ENCODE peak calls at places on chromosomes 5 and 9, in nine cellular contexts. One of them, this sample, is unnamed.

GRCh38 chr5:75678155-75678554 is 39.1 kb downstream of the POC5 start:
- DNase-seq in HuH-7.5: no peak
- DNase-seq in stromal cell of bone marrow: no peak
- DNase-seq in stimulated activated CD8-positive, alpha-beta memory T cell treated with anti-CD3 and anti-CD28 coated beads, Interleukin-2, amount 100 ng/mL, for 48 hours: no peak
- DNase-seq in ELR: no peak
- DNase-seq in DMS153: no peak
- DNase-seq in H4: no peak
- DNase-seq in HEK293T: no peak
- DNase-seq in stimulated activated CD4-positive, alpha-beta T cell treated with anti-CD3 and anti-CD28 coated beads, Interleukin-2, amount 100 ng/mL, for 48 hours: no peak
- DNase-seq in this sample: no peak

GRCh38 chr9:22141906-22142305 is 132.8 kb upstream of the CDKN2B start:
- DNase-seq in stimulated activated CD4-positive, alpha-beta T cell treated with anti-CD3 and anti-CD28 coated beads, Interleukin-2, amount 100 ng/mL, for 48 hours: no peak
- DNase-seq in HuH-7.5: peak; percentile 13
- DNase-seq in HEK293T: peak; percentile 31
- DNase-seq in stromal cell of bone marrow: peak; percentile 49
- DNase-seq in H4: no peak
- DNase-seq in stimulated activated CD8-positive, alpha-beta memory T cell treated with anti-CD3 and anti-CD28 coated beads, Interleukin-2, amount 100 ng/mL, for 48 hours: no peak
- DNase-seq in ELR: no peak
- DNase-seq in DMS153: no peak
- DNase-seq in this sample: no peak

GRCh38 chr5:157184117-157184516 is 3.5 kb downstream of the ITK start:
- DNase-seq in HEK293T: no peak
- DNase-seq in ELR: no peak
- DNase-seq in stimulated activated CD4-positive, alpha-beta T cell treated with anti-CD3 and anti-CD28 coated beads, Interleukin-2, amount 100 ng/mL, for 48 hours: no peak
- DNase-seq in stromal cell of bone marrow: no peak
- DNase-seq in DMS153: no peak
- DNase-seq in HuH-7.5: no peak
- DNase-seq in H4: no peak
- DNase-seq in stimulated activated CD8-positive, alpha-beta memory T cell treated with anti-CD3 and anti-CD28 coated beads, Interleukin-2, amount 100 ng/mL, for 48 hours: no peak
- DNase-seq in this sample: no peak

GRCh38 chr5:39947657-39948056 is 522.9 kb upstream of the DAB2 start:
- DNase-seq in stromal cell of bone marrow: peak; percentile 90
- DNase-seq in ELR: peak; percentile 17
- DNase-seq in HEK293T: no peak
- DNase-seq in DMS153: no peak
- DNase-seq in H4: peak; percentile 29
- DNase-seq in stimulated activated CD8-positive, alpha-beta memory T cell treated with anti-CD3 and anti-CD28 coated beads, Interleukin-2, amount 100 ng/mL, for 48 hours: no peak
- DNase-seq in HuH-7.5: no peak
- DNase-seq in stimulated activated CD4-positive, alpha-beta T cell treated with anti-CD3 and anti-CD28 coated beads, Interleukin-2, amount 100 ng/mL, for 48 hours: no peak
- DNase-seq in this sample: no peak

GRCh38 chr5:57434227-57434640 is 48.4 kb downstream of the ACTBL2 start:
- DNase-seq in stimulated activated CD4-positive, alpha-beta T cell treated with anti-CD3 and anti-CD28 coated beads, Interleukin-2, amount 100 ng/mL, for 48 hours: no peak
- DNase-seq in HuH-7.5: no peak
- DNase-seq in stromal cell of bone marrow: no peak
- DNase-seq in DMS153: no peak
- DNase-seq in ELR: no peak
- DNase-seq in stimulated activated CD8-positive, alpha-beta memory T cell treated with anti-CD3 and anti-CD28 coated beads, Interleukin-2, amount 100 ng/mL, for 48 hours: no peak
- DNase-seq in HEK293T: no peak
- DNase-seq in H4: no peak
- DNase-seq in this sample: no peak

GRCh38 chr5:129951039-129951438 is 46.8 kb downstream of the CHSY3 start:
- DNase-seq in stimulated activated CD8-positive, alpha-beta memory T cell treated with anti-CD3 and anti-CD28 coated beads, Interleukin-2, amount 100 ng/mL, for 48 hours: no peak
- DNase-seq in HEK293T: no peak
- DNase-seq in stimulated activated CD4-positive, alpha-beta T cell treated with anti-CD3 and anti-CD28 coated beads, Interleukin-2, amount 100 ng/mL, for 48 hours: no peak
- DNase-seq in ELR: no peak
- DNase-seq in H4: no peak
- DNase-seq in stromal cell of bone marrow: no peak
- DNase-seq in HuH-7.5: no peak
- DNase-seq in DMS153: no peak
- DNase-seq in this sample: no peak

GRCh38 chr5:157594237-157594636 is 18.7 kb upstream of the ADAM19 start:
- DNase-seq in ELR: no peak
- DNase-seq in stimulated activated CD4-positive, alpha-beta T cell treated with anti-CD3 and anti-CD28 coated beads, Interleukin-2, amount 100 ng/mL, for 48 hours: no peak
- DNase-seq in HuH-7.5: no peak
- DNase-seq in DMS153: no peak
- DNase-seq in HEK293T: no peak
- DNase-seq in H4: no peak
- DNase-seq in stimulated activated CD8-positive, alpha-beta memory T cell treated with anti-CD3 and anti-CD28 coated beads, Interleukin-2, amount 100 ng/mL, for 48 hours: no peak
- DNase-seq in stromal cell of bone marrow: no peak
- DNase-seq in this sample: no peak

GRCh38 chr9:133242991-133243390 is 32.0 kb downstream of the ABO start:
- DNase-seq in stimulated activated CD4-positive, alpha-beta T cell treated with anti-CD3 and anti-CD28 coated beads, Interleukin-2, amount 100 ng/mL, for 48 hours: no peak
- DNase-seq in stromal cell of bone marrow: no peak
- DNase-seq in H4: no peak
- DNase-seq in HEK293T: no peak
- DNase-seq in ELR: no peak
- DNase-seq in HuH-7.5: no peak
- DNase-seq in stimulated activated CD8-positive, alpha-beta memory T cell treated with anti-CD3 and anti-CD28 coated beads, Interleukin-2, amount 100 ng/mL, for 48 hours: no peak
- DNase-seq in DMS153: no peak
- DNase-seq in this sample: no peak

GRCh38 chr5:134878403-134878802 is 4.2 kb downstream of the TXNDC15 start:
- DNase-seq in H4: no peak
- DNase-seq in DMS153: no peak
- DNase-seq in HEK293T: no peak
- DNase-seq in ELR: no peak
- DNase-seq in stimulated activated CD8-positive, alpha-beta memory T cell treated with anti-CD3 and anti-CD28 coated beads, Interleukin-2, amount 100 ng/mL, for 48 hours: no peak
- DNase-seq in stimulated activated CD4-positive, alpha-beta T cell treated with anti-CD3 and anti-CD28 coated beads, Interleukin-2, amount 100 ng/mL, for 48 hours: no peak
- DNase-seq in HuH-7.5: no peak
- DNase-seq in stromal cell of bone marrow: no peak
- DNase-seq in this sample: no peak